ENCODE peak calls at places on chromosome 6, in five cellular contexts. J, M, Q, U and I are unnamed samples.

GRCh38 chr6:36967301-36967700 is 12.8 kb downstream of the PI16 start:
- DNase-seq in J (no peak), M (no peak), Q (no peak), U (no peak), I (no peak)

GRCh38 chr6:73798592-73798991 is 102.6 kb downstream of the CD109 start:
- DNase-seq in J (peak; percentile 75), M (peak; percentile 46), Q (peak; percentile 21), U (peak; percentile 85), I (peak; percentile 86)

GRCh38 chr6:160431231-160431630 is 83.1 kb downstream of the SLC22A3 start:
- DNase-seq in J (peak; percentile 36), M (no peak), Q (no peak), U (no peak), I (peak; percentile 88)

GRCh38 chr6:69780585-69781178 is 16.1 kb downstream of the LMBRD1 start:
- DNase-seq in J (no peak), M (no peak), Q (no peak), U (peak; percentile 63), I (no peak)

GRCh38 chr6:15329154-15329781 is 83.4 kb downstream of the JARID2 start:
- DNase-seq in J (no peak), M (no peak), Q (no peak), U (peak; percentile 93), I (no peak)

GRCh38 chr6:142787422-142787821 is 157.6 kb downstream of the HIVEP2 start:
- DNase-seq in J (no peak), M (no peak), Q (no peak), U (no peak), I (no peak)

GRCh38 chr6:161169060-161169459 is 104.8 kb downstream of the AGPAT4 start:
- DNase-seq in J (no peak), M (no peak), Q (no peak), U (no peak), I (no peak)

GRCh38 chr6:98498359-98498758 is 336.0 kb upstream of the POU3F2 start:
- DNase-seq in J (no peak), M (no peak), Q (no peak), U (no peak), I (no peak)

GRCh38 chr6:29790626-29791025 is 37.0 kb upstream of the HLA-G start:
- DNase-seq in J (no peak), M (no peak), Q (peak; percentile 24), U (peak; percentile 93), I (no peak)

GRCh38 chr6:101116337-101116736 is 235.2 kb upstream of the ASCC3 start:
- DNase-seq in J (no peak), M (no peak), Q (no peak), U (no peak), I (no peak)

GRCh38 chr6:159067334-159067733 is 22.5 kb upstream of the TAGAP start:
- DNase-seq in J (no peak), M (no peak), Q (no peak), U (peak; percentile 54), I (no peak)

GRCh38 chr6:15776458-15776980 is 113.7 kb upstream of the DTNBP1 start:
- DNase-seq in J (no peak), M (no peak), Q (no peak), U (no peak), I (no peak)

GRCh38 chr6:43575105-43575771 is 600 bp downstream of the XPO5 start:
- DNase-seq in J (no peak), M (peak; percentile 67), Q (no peak), U (no peak), I (no peak)

GRCh38 chr6:144334150-144334708 is 49.1 kb downstream of the UTRN start:
- DNase-seq in J (no peak), M (no peak), Q (no peak), U (no peak), I (no peak)

GRCh38 chr6:15509335-15509933 is 153.4 kb downstream of the DTNBP1 start:
- DNase-seq in J (no peak), M (no peak), Q (no peak), U (no peak), I (no peak)

GRCh38 chr6:1335367-1336037 is 23.6 kb downstream of the FOXQ1 start:
- DNase-seq in J (no peak), M (no peak), Q (peak; percentile 92), U (peak; percentile 97), I (no peak)

GRCh38 chr6:43851204-43851855 is 81.3 kb downstream of the VEGFA start:
- DNase-seq in J (no peak), M (no peak), Q (no peak), U (no peak), I (no peak)

DNA sequence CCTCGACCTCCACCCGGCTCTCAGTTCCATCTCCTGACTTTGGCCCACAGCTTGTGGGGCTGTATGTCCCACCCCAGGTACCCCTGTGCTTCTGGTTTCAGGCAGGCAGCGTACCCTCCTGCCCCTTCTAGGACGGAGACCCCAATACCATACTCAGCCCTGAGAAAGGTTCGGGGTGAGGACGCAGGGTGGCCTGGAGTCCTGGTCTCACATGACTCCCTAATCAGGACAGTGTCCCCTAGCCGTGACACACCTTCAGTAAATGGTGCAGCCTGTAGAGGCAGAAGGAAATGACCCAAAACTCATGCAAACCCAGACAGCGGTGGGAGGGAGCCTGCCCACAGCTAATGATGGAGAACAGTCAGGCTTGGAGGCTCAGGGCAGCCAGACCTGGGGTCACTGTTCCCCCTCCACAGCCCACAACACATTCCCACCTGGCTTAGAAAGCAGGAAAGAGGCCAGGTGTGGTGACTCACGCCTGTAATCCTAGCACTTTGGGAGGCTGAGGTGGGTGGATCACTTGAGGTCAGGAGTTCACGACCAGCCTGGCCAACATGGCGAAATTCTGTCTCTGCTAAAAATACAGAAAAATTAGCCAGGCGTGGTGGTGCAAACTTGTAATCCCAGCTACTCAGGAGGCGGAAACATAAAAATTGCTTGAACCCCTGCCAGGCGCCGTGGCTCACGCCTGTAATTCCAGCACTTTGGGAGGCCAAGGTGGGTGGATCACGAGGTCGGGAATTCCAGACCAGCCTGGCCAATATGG is 8.8 kb upstream of the HMGA1 start:
- DNase-seq in J (no peak), M (no peak), Q (no peak), U (no peak), I (no peak)
- H3K4me1 ChIP-seq in J (no peaks in the 10 kb centered on the region), M (no peaks in the 10 kb centered on the region), Q (no peaks in the 10 kb centered on the region), U (peaks cover 27% of the 10 kb centered on the region), I (peaks cover 13% of the 10 kb centered on the region)

GRCh38 chr6:113848280-113848679 is 8.9 kb upstream of the MARCKS start:
- DNase-seq in J (no peak), M (no peak), Q (no peak), U (no peak), I (no peak)
- H3K4me1 ChIP-seq in J (no peaks in the 10 kb centered on the region), M (no peaks in the 10 kb centered on the region), Q (no peaks in the 10 kb centered on the region), U (no peaks in the 10 kb centered on the region), I (no peaks in the 10 kb centered on the region)

DNA sequence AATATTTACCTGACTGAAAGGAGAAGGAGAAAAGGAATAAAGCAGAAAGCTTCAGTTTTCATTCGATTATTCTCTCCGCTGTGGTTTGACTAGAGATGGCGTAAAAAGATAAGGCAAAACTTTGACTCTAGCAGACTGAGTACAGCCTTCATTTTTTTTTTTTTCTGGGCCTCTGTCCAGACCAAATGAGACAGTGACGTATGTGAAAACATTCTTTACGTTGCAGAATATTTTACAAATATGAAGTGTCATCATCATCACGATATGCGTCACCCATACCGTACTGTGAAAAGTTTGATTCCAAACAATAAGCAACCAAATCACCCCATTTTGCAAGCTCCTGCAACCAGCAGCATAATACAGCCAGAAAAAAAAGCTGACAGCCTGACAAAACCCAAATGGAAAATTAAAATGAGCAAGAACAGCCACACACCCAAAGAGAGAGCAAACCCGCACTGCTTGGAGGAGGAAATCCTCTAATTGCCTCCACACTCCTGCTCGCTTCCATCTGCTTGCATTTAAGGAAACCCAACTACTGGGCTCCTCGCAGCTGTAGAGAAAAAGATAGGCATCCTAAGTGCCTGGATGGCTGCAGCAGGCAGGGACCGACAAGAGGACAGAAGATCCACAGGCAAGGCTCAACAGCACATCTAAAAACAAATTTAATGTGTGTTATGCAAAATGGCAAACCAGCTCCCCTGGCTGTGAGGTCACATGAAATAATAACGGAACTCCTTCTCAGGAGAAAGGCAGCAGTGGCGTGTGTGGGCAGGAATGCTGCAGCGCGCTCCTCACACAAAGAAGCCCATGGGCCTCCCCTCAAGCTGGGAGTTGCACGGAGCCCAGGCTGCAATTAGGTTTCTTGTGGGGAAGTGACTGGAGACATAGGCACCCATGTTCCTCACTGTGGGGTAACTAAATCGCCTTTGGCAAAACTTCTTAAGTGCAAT is 113.1 kb downstream of the FYN start:
- DNase-seq in J (no peak), M (no peak), Q (no peak), U (no peak), I (peak; percentile 76)
- H3K4me1 ChIP-seq in J (no peaks in the 10 kb centered on the region), M (no peaks in the 10 kb centered on the region), Q (no peaks in the 10 kb centered on the region), U (peaks cover 5% of the 10 kb centered on the region), I (peaks cover 49% of the 10 kb centered on the region)

DNA sequence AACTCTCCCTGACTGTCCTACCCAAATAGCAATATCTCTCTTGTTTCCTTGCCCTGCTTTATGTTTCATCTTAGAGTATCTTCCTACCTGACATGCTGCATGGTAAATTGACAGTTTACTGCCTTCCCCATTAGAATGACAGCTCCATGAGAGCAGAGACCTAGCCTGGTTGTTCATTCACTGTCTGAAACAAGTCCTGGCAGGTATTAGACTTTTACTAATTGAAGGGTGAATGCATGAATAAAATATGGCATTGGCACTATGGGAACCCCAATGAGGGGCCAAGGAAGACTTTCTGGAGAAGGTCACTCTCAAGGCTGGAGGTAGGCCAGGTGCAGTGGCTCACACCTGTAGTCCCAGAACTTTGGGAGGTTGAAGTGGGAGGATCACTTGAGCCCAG is 3.8 kb upstream of the CITED2 start:
- DNase-seq in J (no peak), M (no peak), Q (no peak), U (peak; percentile 24), I (no peak)
- H3K4me1 ChIP-seq in J (no peaks in the 10 kb centered on the region), M (no peaks in the 10 kb centered on the region), Q (no peaks in the 10 kb centered on the region), U (peaks cover 38% of the 10 kb centered on the region), I (peaks cover 9% of the 10 kb centered on the region)

GRCh38 chr6:150272976-150273315 is 95.9 kb upstream of the IYD start:
- DNase-seq in J (no peak), M (no peak), Q (no peak), U (no peak), I (no peak)
- H3K4me1 ChIP-seq in J (no peaks in the 10 kb centered on the region), M (no peaks in the 10 kb centered on the region), Q (no peaks in the 10 kb centered on the region), U (peaks cover 71% of the 10 kb centered on the region), I (peaks cover 22% of the 10 kb centered on the region)

DNA sequence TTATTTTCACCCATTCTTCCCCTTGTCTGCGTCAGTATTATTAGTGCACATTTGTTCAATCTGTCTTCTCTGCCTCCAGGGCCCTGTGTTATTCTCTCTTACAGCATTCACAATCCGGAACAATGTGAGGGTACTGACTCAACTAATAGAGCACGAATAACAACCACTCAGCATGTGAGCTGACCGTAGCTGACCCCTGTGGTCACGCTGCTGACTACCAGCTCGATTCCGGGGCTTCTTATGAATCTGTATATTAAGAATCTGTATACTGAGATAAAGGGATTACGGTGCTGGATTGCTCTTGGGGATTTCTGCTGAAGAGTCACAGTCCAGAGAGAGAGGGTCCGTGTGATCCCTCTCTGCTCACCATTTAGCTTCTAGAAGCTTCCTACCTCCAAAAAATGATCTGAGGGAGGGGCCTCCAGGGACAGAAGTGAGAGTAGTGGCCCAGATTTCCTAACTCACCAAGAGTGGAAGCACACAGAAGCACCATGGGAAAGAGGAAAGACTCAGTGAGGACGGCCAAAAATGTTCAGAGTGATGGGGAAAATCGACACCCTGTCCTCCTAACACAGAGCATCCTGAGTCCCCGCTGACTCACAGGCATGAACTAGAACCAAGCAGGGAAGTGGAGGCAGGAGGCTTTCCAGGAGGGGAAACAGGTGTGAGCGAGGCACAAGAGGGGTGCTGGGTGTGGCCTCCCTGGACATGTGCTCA is 156.2 kb downstream of the THBS2 start:
- DNase-seq in J (peak; percentile 35), M (no peak), Q (no peak), U (no peak), I (no peak)
- H3K4me1 ChIP-seq in J (no peaks in the 10 kb centered on the region), M (no peaks in the 10 kb centered on the region), Q (no peaks in the 10 kb centered on the region), U (peaks cover 6% of the 10 kb centered on the region), I (no peaks in the 10 kb centered on the region)